ENCODE peak calls at places on chromosomes 12 and 14, in six cellular contexts. One of them, this sample, is unnamed.

GRCh38 chr12:1592444-1593231 is 1.7 kb downstream of the FBXL14 start:
- DNase-seq in HCT116: no peak
- DNase-seq in H1: no peak
- DNase-seq in SK-N-SH: peak; percentile 66
- DNase-seq in K562: peak; percentile 40
- DNase-seq in HepG2: no peak
- DNase-seq in this sample: no peak

GRCh38 chr12:34406228-34406995 is 384.1 kb downstream of the ALG10 start:
- DNase-seq in K562: no peak
- DNase-seq in H1: no peak
- DNase-seq in HepG2: no peak
- DNase-seq in SK-N-SH: peak; percentile 0
- DNase-seq in HCT116: no peak
- DNase-seq in this sample: no peak

GRCh38 chr12:118402251-118402650 is 25.9 kb downstream of the SUDS3 start:
- DNase-seq in SK-N-SH: no peak
- DNase-seq in K562: no peak
- DNase-seq in HCT116: no peak
- DNase-seq in HepG2: no peak
- DNase-seq in H1: no peak
- DNase-seq in this sample: no peak

GRCh38 chr12:10098762-10099161 is at the start of gene CLEC1A:
- DNase-seq in HepG2: no peak
- DNase-seq in SK-N-SH: no peak
- DNase-seq in H1: peak; percentile 23
- DNase-seq in K562: no peak
- DNase-seq in HCT116: no peak
- DNase-seq in this sample: no peak

GRCh38 chr12:96177013-96177412 is 17.2 kb upstream of the ELK3 start:
- DNase-seq in HepG2: no peak
- DNase-seq in HCT116: no peak
- DNase-seq in K562: no peak
- DNase-seq in H1: no peak
- DNase-seq in SK-N-SH: no peak
- DNase-seq in this sample: no peak

GRCh38 chr14:100362311-100362927 is 39.3 kb downstream of the SLC25A47 start:
- DNase-seq in HCT116: no peak
- DNase-seq in SK-N-SH: no peak
- DNase-seq in H1: no peak
- DNase-seq in K562: no peak
- DNase-seq in HepG2: no peak
- DNase-seq in this sample: no peak

GRCh38 chr14:24425704-24426103 is 3.8 kb downstream of the CBLN3 start:
- DNase-seq in HepG2: peak; percentile 63
- DNase-seq in SK-N-SH: no peak
- DNase-seq in HCT116: no peak
- DNase-seq in H1: no peak
- DNase-seq in K562: peak; percentile 67
- DNase-seq in this sample: no peak

GRCh38 chr12:58639323-58639934 is 280.9 kb downstream of the LRIG3 start:
- DNase-seq in HepG2: no peak
- DNase-seq in HCT116: no peak
- DNase-seq in SK-N-SH: no peak
- DNase-seq in H1: no peak
- DNase-seq in K562: no peak
- DNase-seq in this sample: peak; percentile 35

GRCh38 chr12:78208106-78208505 is 377.4 kb downstream of the NAV3 start:
- DNase-seq in H1: no peak
- DNase-seq in K562: no peak
- DNase-seq in HepG2: no peak
- DNase-seq in SK-N-SH: no peak
- DNase-seq in HCT116: no peak
- DNase-seq in this sample: no peak

GRCh38 chr12:11624126-11624525 is 25.3 kb upstream of the ETV6 start:
- DNase-seq in K562: no peak
- DNase-seq in HCT116: no peak
- DNase-seq in HepG2: no peak
- DNase-seq in H1: no peak
- DNase-seq in SK-N-SH: no peak
- DNase-seq in this sample: no peak

GRCh38 chr12:125185311-125185739 is 120.1 kb downstream of the AACS start:
- DNase-seq in H1: no peak
- DNase-seq in SK-N-SH: no peak
- DNase-seq in K562: no peak
- DNase-seq in HCT116: no peak
- DNase-seq in HepG2: no peak
- DNase-seq in this sample: no peak

GRCh38 chr12:11718768-11719253 is 69.3 kb downstream of the ETV6 start:
- DNase-seq in SK-N-SH: peak; percentile 77
- DNase-seq in H1: no peak
- DNase-seq in HepG2: no peak
- DNase-seq in K562: no peak
- DNase-seq in HCT116: no peak
- DNase-seq in this sample: no peak

GRCh38 chr14:92472860-92473259 is 40.7 kb upstream of the RIN3 start:
- DNase-seq in HCT116: no peak
- DNase-seq in HepG2: no peak
- DNase-seq in K562: no peak
- DNase-seq in H1: no peak
- DNase-seq in SK-N-SH: no peak
- DNase-seq in this sample: no peak

GRCh38 chr12:92070864-92071445 is 74.7 kb downstream of the BTG1 start:
- DNase-seq in HCT116: no peak
- DNase-seq in SK-N-SH: no peak
- DNase-seq in HepG2: peak; percentile 90
- DNase-seq in K562: no peak
- DNase-seq in H1: no peak
- DNase-seq in this sample: peak; percentile 49

GRCh38 chr12:104411826-104412626 is 44.7 kb upstream of the CHST11 start:
- DNase-seq in SK-N-SH: no peak
- DNase-seq in HCT116: no peak
- DNase-seq in H1: no peak
- DNase-seq in HepG2: no peak
- DNase-seq in K562: peak; percentile 27
- DNase-seq in this sample: peak; percentile 37

GRCh38 chr12:106145539-106146447 is 7.0 kb upstream of the NUAK1 start:
- DNase-seq in K562: no peak
- DNase-seq in HepG2: no peak
- DNase-seq in HCT116: no peak
- DNase-seq in H1: no peak
- DNase-seq in SK-N-SH: no peak
- DNase-seq in this sample: no peak

GRCh38 chr14:88333036-88333435 is 10.0 kb upstream of the KCNK10 start:
- DNase-seq in HepG2: no peak
- DNase-seq in H1: no peak
- DNase-seq in K562: no peak
- DNase-seq in SK-N-SH: no peak
- DNase-seq in HCT116: no peak
- DNase-seq in this sample: no peak

GRCh38 chr14:72522847-72523246 is 371.1 kb downstream of the DPF3 start:
- DNase-seq in HepG2: no peak
- DNase-seq in HCT116: no peak
- DNase-seq in H1: no peak
- DNase-seq in K562: no peak
- DNase-seq in SK-N-SH: no peak
- DNase-seq in this sample: no peak

GRCh38 chr12:113155641-113156040 is 6.1 kb downstream of the CFAP73 start:
- DNase-seq in HCT116: no peak
- DNase-seq in K562: no peak
- DNase-seq in HepG2: no peak
- DNase-seq in H1: no peak
- DNase-seq in SK-N-SH: no peak
- DNase-seq in this sample: no peak

GRCh38 chr14:71206766-71207371 is 299.6 kb downstream of the PCNX1 start:
- DNase-seq in K562: no peak
- DNase-seq in SK-N-SH: peak; percentile 64
- DNase-seq in H1: no peak
- DNase-seq in HepG2: no peak
- DNase-seq in HCT116: no peak
- DNase-seq in this sample: no peak

GRCh38 chr12:49741882-49742620 is 694 bp downstream of the TMBIM6 start:
- DNase-seq in HCT116: peak; percentile 59
- DNase-seq in H1: peak; percentile 27
- DNase-seq in K562: peak; percentile 75
- DNase-seq in SK-N-SH: peak; percentile 67
- DNase-seq in HepG2: peak; percentile 88
- DNase-seq in this sample: peak; percentile 31

DNA sequence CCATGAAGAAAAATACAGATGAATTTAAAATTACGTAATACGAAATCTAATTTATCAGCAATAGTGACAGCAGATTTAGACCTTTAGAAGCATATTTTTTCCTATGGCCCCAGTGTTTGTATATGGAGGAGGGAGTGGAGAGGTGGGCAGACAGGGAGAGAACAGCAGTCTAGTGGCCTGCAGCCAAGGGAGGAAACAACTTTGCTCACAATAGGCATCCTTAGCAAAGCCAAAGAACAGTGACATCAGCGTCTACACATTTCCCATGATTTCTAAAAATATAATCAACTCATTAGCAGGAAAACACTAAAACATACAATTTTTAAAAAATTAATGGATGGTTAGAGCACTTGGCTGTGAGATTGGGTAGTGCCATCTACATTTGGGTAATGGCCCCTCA is 622.6 kb upstream of the ATP2B1 start:
- DNase-seq in H1: no peak
- DNase-seq in K562: no peak
- DNase-seq in SK-N-SH: no peak
- DNase-seq in HCT116: no peak
- DNase-seq in HepG2: no peak
- DNase-seq in this sample: no peak
- TF ChIP-seq JUND in H1: no peak
- TF ChIP-seq JUND in K562: no peak
- TF ChIP-seq JUND in SK-N-SH: no peak
- TF ChIP-seq JUND in HCT116: no peak
- TF ChIP-seq JUND in HepG2: no peak
- TF ChIP-seq JUND in this sample: no peak

GRCh38 chr14:68598089-68598488 is 194.8 kb downstream of the ZFP36L1 start:
- DNase-seq in HepG2: no peak
- DNase-seq in SK-N-SH: no peak
- DNase-seq in H1: no peak
- DNase-seq in HCT116: no peak
- DNase-seq in K562: no peak
- DNase-seq in this sample: no peak

GRCh38 chr14:68596701-68597100 is 196.2 kb downstream of the ZFP36L1 start:
- DNase-seq in HCT116: no peak
- DNase-seq in H1: no peak
- DNase-seq in SK-N-SH: no peak
- DNase-seq in HepG2: no peak
- DNase-seq in K562: no peak
- DNase-seq in this sample: no peak

GRCh38 chr14:68598621-68599447 is 194.0 kb downstream of the ZFP36L1 start:
- DNase-seq in K562: no peak
- DNase-seq in HepG2: peak; percentile 94
- DNase-seq in HCT116: peak; percentile 97
- DNase-seq in SK-N-SH: no peak
- DNase-seq in H1: no peak
- DNase-seq in this sample: peak; percentile 62

GRCh38 chr14:68602507-68602906 is 190.4 kb downstream of the ZFP36L1 start:
- DNase-seq in HepG2: no peak
- DNase-seq in H1: no peak
- DNase-seq in SK-N-SH: no peak
- DNase-seq in HCT116: no peak
- DNase-seq in K562: no peak
- DNase-seq in this sample: no peak

DNA sequence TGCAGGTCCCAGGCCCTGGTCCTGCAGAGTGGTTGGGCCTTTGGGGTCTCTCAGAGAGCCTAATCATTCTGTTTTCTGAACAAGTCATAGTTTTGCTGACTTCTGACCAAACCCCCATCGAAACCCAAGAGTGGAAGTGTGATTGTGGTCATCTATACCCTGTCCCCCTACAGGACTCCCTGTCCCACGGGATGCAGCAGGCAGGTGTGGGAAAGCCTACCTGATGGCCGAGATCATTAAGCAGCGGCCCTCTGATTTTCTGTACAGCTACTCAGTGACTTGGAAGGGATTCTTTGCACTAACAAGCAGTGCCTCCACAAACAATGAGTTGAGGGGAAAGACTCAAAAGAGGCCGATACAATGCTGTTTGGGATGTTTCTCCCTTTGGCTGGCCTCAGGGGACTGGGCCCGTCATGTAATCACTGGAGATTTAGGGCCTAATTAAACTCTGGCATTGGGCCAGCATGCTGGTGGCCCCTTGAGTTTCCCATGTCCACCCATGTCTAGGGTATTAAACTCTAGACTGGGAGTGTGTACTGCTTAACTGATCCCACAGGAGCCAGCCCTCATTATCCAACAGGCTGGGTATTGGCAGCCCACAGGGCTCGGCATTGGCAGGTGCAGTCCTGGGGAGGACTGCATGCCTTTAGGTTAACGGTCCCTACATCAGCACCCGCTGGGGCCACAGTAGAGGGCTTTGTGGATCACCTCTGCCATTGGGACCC is 192.8 kb downstream of the ZFP36L1 start:
- DNase-seq in K562: no peak
- DNase-seq in HepG2: no peak
- DNase-seq in SK-N-SH: no peak
- DNase-seq in HCT116: no peak
- DNase-seq in H1: no peak
- DNase-seq in this sample: no peak
- TF ChIP-seq JUND in K562: no peak
- TF ChIP-seq JUND in HepG2: no peak
- TF ChIP-seq JUND in SK-N-SH: no peak
- TF ChIP-seq JUND in HCT116: no peak
- TF ChIP-seq JUND in H1: no peak
- TF ChIP-seq JUND in this sample: no peak

GRCh38 chr12:112140728-112141127 is 15.4 kb downstream of the TRAFD1 start:
- DNase-seq in K562: no peak
- DNase-seq in H1: no peak
- DNase-seq in HCT116: no peak
- DNase-seq in SK-N-SH: no peak
- DNase-seq in HepG2: no peak
- DNase-seq in this sample: no peak
- TF ChIP-seq JUND in K562: no peak
- TF ChIP-seq JUND in H1: no peak
- TF ChIP-seq JUND in HCT116: no peak
- TF ChIP-seq JUND in SK-N-SH: no peak
- TF ChIP-seq JUND in HepG2: no peak
- TF ChIP-seq JUND in this sample: no peak

GRCh38 chr14:69979882-69980281 is 100.7 kb downstream of the SMOC1 start:
- DNase-seq in K562: no peak
- DNase-seq in SK-N-SH: no peak
- DNase-seq in HepG2: no peak
- DNase-seq in HCT116: no peak
- DNase-seq in H1: no peak
- DNase-seq in this sample: no peak

GRCh38 chr14:69985456-69985855 is 106.2 kb downstream of the SMOC1 start:
- DNase-seq in K562: no peak
- DNase-seq in H1: no peak
- DNase-seq in HepG2: no peak
- DNase-seq in SK-N-SH: no peak
- DNase-seq in HCT116: no peak
- DNase-seq in this sample: no peak

GRCh38 chr14:69983317-69983716 is 104.1 kb downstream of the SMOC1 start:
- DNase-seq in SK-N-SH: no peak
- DNase-seq in H1: no peak
- DNase-seq in K562: no peak
- DNase-seq in HepG2: no peak
- DNase-seq in HCT116: no peak
- DNase-seq in this sample: no peak

GRCh38 chr14:69982220-69982795 is 103.1 kb downstream of the SMOC1 start:
- DNase-seq in SK-N-SH: no peak
- DNase-seq in HCT116: no peak
- DNase-seq in HepG2: no peak
- DNase-seq in K562: no peak
- DNase-seq in H1: no peak
- DNase-seq in this sample: no peak

GRCh38 chr14:69980457-69981414 is 101.5 kb downstream of the SMOC1 start:
- DNase-seq in SK-N-SH: no peak
- DNase-seq in H1: no peak
- DNase-seq in K562: no peak
- DNase-seq in HCT116: peak; percentile 15
- DNase-seq in HepG2: no peak
- DNase-seq in this sample: no peak
- TF ChIP-seq JUND in SK-N-SH: no peak
- TF ChIP-seq JUND in H1: no peak
- TF ChIP-seq JUND in K562: no peak
- TF ChIP-seq JUND in HCT116: no peak
- TF ChIP-seq JUND in HepG2: no peak
- TF ChIP-seq JUND in this sample: no peak